ENCODE peak calls at places on chromosomes 4 and X, in six cellular contexts. E is A549, X is AG04449, L is testis, T is aorta, D is bronchial epithelial cell. J is an unnamed sample.

GRCh38 chrX:12007881-12008280 is 130.4 kb upstream of the FRMPD4 start:
- DNase-seq in E (peak), X (no peak), L (no peak), T (no peak), D (peak), J (no peak)

GRCh38 chr4:184838249-184839074 is 12.7 kb upstream of the ACSL1 start:
- DNase-seq in E (peak), X (no peak), L (no peak), T (no peak), D (no peak), J (no peak)

GRCh38 chrX:111742018-111742417 is 61.0 kb downstream of the ALG13 start:
- DNase-seq in E (no peak), X (no peak), L (no peak), T (no peak), D (no peak), J (no peak)

GRCh38 chrX:10828640-10829039 is 208.3 kb upstream of the MID1 start:
- DNase-seq in E (no peak), X (no peak), L (no peak), T (no peak), D (peak), J (no peak)

GRCh38 chrX:104697264-104697663 is 131.3 kb downstream of the IL1RAPL2 start:
- DNase-seq in E (no peak), X (no peak), L (no peak), T (no peak), D (no peak), J (no peak)

GRCh38 chrX:65993915-65994460 is 45.9 kb downstream of the VSIG4 start:
- DNase-seq in E (no peak), X (no peak), L (no peak), T (no peak), D (no peak), J (no peak)

GRCh38 chrX:134949271-134949670 is 41.5 kb upstream of the SMIM10 start:
- DNase-seq in E (peak), X (no peak), L (no peak), T (no peak), D (peak), J (peak)

GRCh38 chr4:87409420-87409939 is 12.9 kb upstream of the NUDT9 start:
- DNase-seq in E (peak), X (no peak), L (no peak), T (no peak), D (no peak), J (no peak)

GRCh38 chr4:24229976-24230375 is 340.1 kb upstream of the PPARGC1A start:
- DNase-seq in E (no peak), X (no peak), L (no peak), T (no peak), D (peak), J (no peak)

GRCh38 chr4:86960557-86960959 is 25.7 kb downstream of the AFF1 start:
- DNase-seq in E (no peak), X (no peak), L (no peak), T (no peak), D (no peak), J (no peak)

GRCh38 chr4:30720656-30721352 is 635 bp downstream of the PCDH7 start:
- DNase-seq in E (peak), X (no peak), L (no peak), T (peak), D (no peak), J (no peak)

GRCh38 chr4:41678086-41678485 is 70.4 kb downstream of the PHOX2B start:
- DNase-seq in E (no peak), X (no peak), L (no peak), T (no peak), D (no peak), J (no peak)

GRCh38 chr4:19993222-19993621 is 258.5 kb upstream of the SLIT2 start:
- DNase-seq in E (no peak), X (no peak), L (no peak), T (no peak), D (no peak), J (no peak)

GRCh38 chr4:120616041-120616440 is 306.5 kb downstream of the PRDM5 start:
- DNase-seq in E (no peak), X (no peak), L (no peak), T (no peak), D (no peak), J (no peak)

GRCh38 chr4:8438743-8439142 is 1.8 kb downstream of the ACOX3 start:
- DNase-seq in E (no peak), X (no peak), L (peak), T (no peak), D (no peak), J (peak)

GRCh38 chrX:96389314-96390048 is 295.2 kb upstream of the DIAPH2 start:
- DNase-seq in E (no peak), X (no peak), L (no peak), T (no peak), D (peak), J (no peak)

GRCh38 chr4:158259955-158260575 is 49.8 kb downstream of the TMEM144 start:
- DNase-seq in E (peak), X (no peak), L (no peak), T (no peak), D (peak), J (no peak)

GRCh38 chrX:151359931-151360871 is 36.8 kb upstream of the VMA21 start:
- DNase-seq in E (no peak), X (no peak), L (peak), T (peak), D (peak), J (peak)

GRCh38 chrX:10725071-10725470 is 104.7 kb upstream of the MID1 start:
- DNase-seq in E (peak), X (no peak), L (no peak), T (no peak), D (no peak), J (no peak)

GRCh38 chr4:56130609-56131150 is 181.9 kb downstream of the CEP135 start:
- DNase-seq in E (no peak), X (no peak), L (no peak), T (no peak), D (peak), J (no peak)

GRCh38 chr4:76614589-76614988 is 179.6 kb downstream of the SHROOM3 start:
- DNase-seq in E (no peak), X (peak), L (no peak), T (peak), D (no peak), J (no peak)

GRCh38 chr4:6449746-6450369 is 22.6 kb downstream of the PPP2R2C start:
- DNase-seq in E (no peak), X (no peak), L (no peak), T (no peak), D (no peak), J (no peak)

GRCh38 chr4:144353240-144353639 is 212.7 kb upstream of the GYPA start:
- DNase-seq in E (no peak), X (no peak), L (no peak), T (no peak), D (peak), J (no peak)

GRCh38 chr4:104716584-104716983 is 221.9 kb upstream of the CXXC4 start:
- DNase-seq in E (no peak), X (no peak), L (no peak), T (no peak), D (no peak), J (no peak)

GRCh38 chr4:64330143-64330542 is 79.1 kb downstream of the TECRL start:
- DNase-seq in E (no peak), X (no peak), L (no peak), T (no peak), D (no peak), J (no peak)

GRCh38 chrX:85590638-85591037 is 211.2 kb upstream of the POF1B start:
- DNase-seq in E (no peak), X (no peak), L (no peak), T (no peak), D (peak), J (no peak)

GRCh38 chr4:2962614-2963184 is 507 bp downstream of the NOP14 start:
- DNase-seq in E (peak), X (no peak), L (peak), T (peak), D (no peak), J (peak)

GRCh38 chr4:6884341-6884870 is 25.2 kb upstream of the TBC1D14 start:
- DNase-seq in E (no peak), X (no peak), L (no peak), T (no peak), D (no peak), J (no peak)

GRCh38 chr4:78684196-78685079 is 91.7 kb upstream of the BMP2K start:
- DNase-seq in E (no peak), X (peak), L (no peak), T (no peak), D (no peak), J (no peak)

GRCh38 chr4:95572304-95572991 is 23.7 kb upstream of the UNC5C start:
- DNase-seq in E (no peak), X (no peak), L (peak), T (no peak), D (peak), J (no peak)

GRCh38 chr4:155759372-155760252 is 791 bp downstream of the GUCY1B1 start:
- DNase-seq in E (peak), X (no peak), L (peak), T (peak), D (no peak), J (no peak)

GRCh38 chrX:40207626-40208025 is 109.9 kb upstream of the BCOR start:
- DNase-seq in E (no peak), X (no peak), L (no peak), T (no peak), D (peak), J (peak)

GRCh38 chr4:177033632-177034031 is 240.9 kb upstream of the VEGFC start:
- DNase-seq in E (no peak), X (no peak), L (no peak), T (no peak), D (no peak), J (no peak)

GRCh38 chrX:28590394-28590793 is 3.1 kb downstream of the IL1RAPL1 start:
- DNase-seq in E (no peak), X (no peak), L (no peak), T (no peak), D (no peak), J (no peak)
- H3K4me3 ChIP-seq in E (no peak), X (no peak), L (no peak), T (no peak), D (no peak), J (no peak)

GRCh38 chrX:129522184-129523059 is 868 bp downstream of the SMARCA1 start:
- DNase-seq in E (peak), X (no peak), L (peak), T (peak), D (peak), J (peak)

GRCh38 chrX:129525162-129525561 is 1.9 kb upstream of the SMARCA1 start:
- DNase-seq in E (peak), X (no peak), L (no peak), T (no peak), D (no peak), J (no peak)

GRCh38 chrX:129523076-129524055 is at the start of gene SMARCA1:
- DNase-seq in E (peak), X (no peak), L (peak), T (peak), D (no peak), J (peak)

GRCh38 chrX:129520151-129520550 is 3.1 kb downstream of the SMARCA1 start:
- DNase-seq in E (no peak), X (no peak), L (no peak), T (no peak), D (no peak), J (no peak)

GRCh38 chrX:129524250-129524850 is 1.1 kb upstream of the SMARCA1 start:
- DNase-seq in E (no peak), X (no peak), L (no peak), T (no peak), D (no peak), J (no peak)
- H3K4me3 ChIP-seq in E (no peak), X (no peak), L (no peak), T (no peak), D (no peak), J (no peak)

GRCh38 chr4:1347410-1347864 is 429 bp downstream of the UVSSA start:
- DNase-seq in E (peak), X (peak), L (peak), T (peak), D (peak), J (peak)

GRCh38 chr4:1350169-1350520 is 3.1 kb downstream of the UVSSA start:
- DNase-seq in E (no peak), X (no peak), L (no peak), T (no peak), D (no peak), J (no peak)

GRCh38 chr4:1348014-1348513 is 1.1 kb downstream of the UVSSA start:
- DNase-seq in E (no peak), X (no peak), L (no peak), T (no peak), D (no peak), J (no peak)

GRCh38 chr4:1349359-1350168 is 2.6 kb downstream of the UVSSA start:
- DNase-seq in E (no peak), X (no peak), L (no peak), T (no peak), D (no peak), J (no peak)

DNA sequence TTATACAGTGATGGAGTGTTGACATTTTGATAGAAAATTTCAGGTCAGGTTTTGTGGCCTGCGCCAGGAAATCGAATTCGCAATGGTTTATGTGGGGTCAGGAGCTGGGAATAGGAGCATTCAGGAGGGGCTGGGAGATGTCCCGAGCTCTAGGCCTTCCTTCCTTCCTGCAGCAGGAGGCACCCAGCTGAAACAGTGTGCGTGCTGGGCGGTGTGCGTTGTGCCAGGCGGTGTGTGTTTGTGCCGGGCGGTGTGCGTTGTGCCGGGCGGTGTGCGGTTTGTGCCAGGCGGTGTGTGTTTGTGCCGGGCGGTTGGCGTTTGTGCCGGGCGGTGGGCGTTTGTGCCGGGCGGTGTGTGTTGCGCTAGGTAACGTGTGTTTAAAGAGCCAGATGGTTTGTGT is 1.7 kb downstream of the UVSSA start:
- DNase-seq in E (no peak), X (no peak), L (no peak), T (no peak), D (no peak), J (no peak)
- H3K4me3 ChIP-seq in E (no peak), X (no peak), L (peak), T (no peak), D (no peak), J (no peak)

GRCh38 chrX:153803211-153804099 is 9.0 kb downstream of the SSR4 start:
- DNase-seq in E (no peak), X (no peak), L (no peak), T (no peak), D (no peak), J (no peak)

GRCh38 chrX:153802513-153803045 is 8.1 kb downstream of the SSR4 start:
- DNase-seq in E (no peak), X (no peak), L (no peak), T (no peak), D (no peak), J (no peak)

GRCh38 chrX:153805436-153805835 is 11.0 kb downstream of the SSR4 start:
- DNase-seq in E (no peak), X (no peak), L (no peak), T (no peak), D (no peak), J (no peak)

GRCh38 chrX:153804100-153804595 is 9.7 kb downstream of the SSR4 start:
- DNase-seq in E (no peak), X (no peak), L (no peak), T (no peak), D (no peak), J (no peak)

GRCh38 chrX:153804621-153805020 is 10.2 kb downstream of the SSR4 start:
- DNase-seq in E (no peak), X (no peak), L (no peak), T (no peak), D (no peak), J (no peak)
- H3K4me3 ChIP-seq in E (no peak), X (no peak), L (no peak), T (no peak), D (no peak), J (no peak)